ENCODE peak calls at places on chromosomes 2 and 18, in nine cellular contexts. W is psoas muscle, G is fibroblast of pulmonary artery, M is neural progenitor cell, N is body of pancreas, B is AG09309, V is neural crest cell, I is lower lobe of right lung, Q is astrocyte of the spinal cord. Z is an unnamed sample.

GRCh38 chr2:29688429-29688828 is 233.0 kb downstream of the ALK start:
- DNase-seq in W (no peak), G (no peak), M (no peak), N (no peak), B (no peak), V (no peak), I (no peak), Q (no peak), Z (no peak)

GRCh38 chr2:235859651-235860050 is 308.5 kb downstream of the GBX2 start:
- DNase-seq in W (no peak), G (peak), M (peak), N (no peak), B (no peak), V (peak), I (no peak), Q (peak), Z (no peak)

GRCh38 chr18:9835112-9835755 is 50.5 kb upstream of the TXNDC2 start:
- DNase-seq in W (no peak), G (no peak), M (no peak), N (no peak), B (no peak), V (no peak), I (no peak), Q (no peak), Z (no peak)

GRCh38 chr2:219919506-219919905 is 292.1 kb downstream of the SLC4A3 start:
- DNase-seq in W (no peak), G (no peak), M (peak), N (no peak), B (no peak), V (no peak), I (no peak), Q (no peak), Z (no peak)

GRCh38 chr2:240990726-240991377 is 7.6 kb upstream of the SNED1 start:
- DNase-seq in W (peak), G (no peak), M (no peak), N (peak), B (no peak), V (no peak), I (peak), Q (no peak), Z (no peak)

GRCh38 chr2:193112986-193113385 is 918.3 kb upstream of the TMEFF2 start:
- DNase-seq in W (no peak), G (no peak), M (peak), N (no peak), B (no peak), V (no peak), I (no peak), Q (no peak), Z (no peak)

GRCh38 chr2:129892773-129893172 is 86.7 kb upstream of the RAB6C start:
- DNase-seq in W (no peak), G (no peak), M (no peak), N (no peak), B (no peak), V (no peak), I (no peak), Q (no peak), Z (no peak)

GRCh38 chr18:35559867-35560266 is 21.7 kb upstream of the GALNT1 start:
- DNase-seq in W (no peak), G (no peak), M (no peak), N (no peak), B (no peak), V (no peak), I (no peak), Q (no peak), Z (no peak)

GRCh38 chr2:186980787-186981550 is 132.0 kb upstream of the ZSWIM2 start:
- DNase-seq in W (no peak), G (no peak), M (no peak), N (no peak), B (no peak), V (no peak), I (no peak), Q (no peak), Z (no peak)

GRCh38 chr2:207341114-207341750 is 175.5 kb upstream of the KLF7 start:
- DNase-seq in W (no peak), G (no peak), M (peak), N (no peak), B (no peak), V (no peak), I (no peak), Q (no peak), Z (no peak)

GRCh38 chr2:49619804-49620203 is 465.5 kb upstream of the FSHR start:
- DNase-seq in W (no peak), G (peak), M (peak), N (no peak), B (no peak), V (no peak), I (no peak), Q (no peak), Z (no peak)

DNA sequence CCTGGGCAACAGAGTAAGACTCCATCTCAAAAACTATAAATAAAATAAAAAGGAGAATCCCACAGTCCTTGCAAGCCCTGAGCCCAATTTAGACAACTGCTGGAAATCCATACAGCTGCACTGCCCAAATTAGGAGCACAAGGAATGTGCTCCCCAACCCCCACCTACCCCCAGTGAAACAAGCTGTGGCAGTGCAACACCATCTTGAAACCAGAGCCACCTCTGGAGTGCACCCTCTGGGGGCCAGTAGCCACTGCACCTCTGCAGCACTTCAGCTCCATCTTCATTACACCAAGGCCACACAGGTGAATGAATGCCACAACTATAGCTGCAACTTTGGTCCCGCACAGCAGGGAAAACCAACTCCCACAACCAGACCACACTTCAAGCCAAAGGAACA is 37.3 kb downstream of the USP34 start:
- DNase-seq in W (no peak), G (no peak), M (no peak), N (no peak), B (no peak), V (no peak), I (no peak), Q (no peak), Z (no peak)
- TF ChIP-seq CTCF in W (no peak), G (no peak), M (no peak), N (no peak), B (no peak), V (no peak), I (no peak), Q (no peak), Z (no peak)

DNA sequence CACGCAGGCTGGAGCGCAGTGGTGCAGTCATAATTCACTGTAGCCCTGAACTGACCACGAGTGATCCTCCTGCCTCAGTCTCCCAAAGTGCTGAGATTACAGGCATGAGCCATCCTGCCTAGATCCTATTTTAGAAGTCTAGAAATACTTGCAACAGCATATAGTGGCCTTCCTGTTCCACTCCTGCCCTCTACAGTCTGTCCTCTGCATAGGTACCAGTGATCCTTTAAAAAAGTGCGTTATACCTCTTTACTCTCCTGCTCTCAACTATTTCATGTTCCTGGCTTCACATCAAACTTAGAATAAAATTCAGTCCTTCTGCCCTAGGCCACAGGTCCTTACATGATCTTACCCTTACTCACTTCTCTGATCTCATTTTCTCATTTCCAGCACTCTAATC is 6.0 kb downstream of the COMMD1 start:
- DNase-seq in W (no peak), G (no peak), M (no peak), N (no peak), B (no peak), V (no peak), I (no peak), Q (no peak), Z (no peak)
- TF ChIP-seq CTCF in W (peak), G (peak), M (peak), N (no peak), B (peak), V (peak), I (no peak), Q (no peak), Z (no peak)

GRCh38 chr2:9909106-9909505 is 42.4 kb upstream of the GRHL1 start:
- DNase-seq in W (no peak), G (no peak), M (no peak), N (no peak), B (peak), V (no peak), I (no peak), Q (peak), Z (no peak)

GRCh38 chr2:9918275-9918674 is 33.2 kb upstream of the GRHL1 start:
- DNase-seq in W (no peak), G (peak), M (no peak), N (no peak), B (no peak), V (no peak), I (no peak), Q (no peak), Z (no peak)

GRCh38 chr2:9910699-9911098 is 40.8 kb upstream of the GRHL1 start:
- DNase-seq in W (no peak), G (no peak), M (no peak), N (no peak), B (no peak), V (no peak), I (no peak), Q (no peak), Z (no peak)

GRCh38 chr2:9912468-9912867 is 39.0 kb upstream of the GRHL1 start:
- DNase-seq in W (no peak), G (no peak), M (no peak), N (no peak), B (no peak), V (no peak), I (no peak), Q (no peak), Z (no peak)

GRCh38 chr2:9914384-9915065 is 37.0 kb upstream of the GRHL1 start:
- DNase-seq in W (no peak), G (peak), M (no peak), N (no peak), B (no peak), V (no peak), I (no peak), Q (peak), Z (no peak)
- TF ChIP-seq CTCF in W (no peak), G (peak), M (no peak), N (no peak), B (no peak), V (no peak), I (no peak), Q (peak), Z (no peak)

DNA sequence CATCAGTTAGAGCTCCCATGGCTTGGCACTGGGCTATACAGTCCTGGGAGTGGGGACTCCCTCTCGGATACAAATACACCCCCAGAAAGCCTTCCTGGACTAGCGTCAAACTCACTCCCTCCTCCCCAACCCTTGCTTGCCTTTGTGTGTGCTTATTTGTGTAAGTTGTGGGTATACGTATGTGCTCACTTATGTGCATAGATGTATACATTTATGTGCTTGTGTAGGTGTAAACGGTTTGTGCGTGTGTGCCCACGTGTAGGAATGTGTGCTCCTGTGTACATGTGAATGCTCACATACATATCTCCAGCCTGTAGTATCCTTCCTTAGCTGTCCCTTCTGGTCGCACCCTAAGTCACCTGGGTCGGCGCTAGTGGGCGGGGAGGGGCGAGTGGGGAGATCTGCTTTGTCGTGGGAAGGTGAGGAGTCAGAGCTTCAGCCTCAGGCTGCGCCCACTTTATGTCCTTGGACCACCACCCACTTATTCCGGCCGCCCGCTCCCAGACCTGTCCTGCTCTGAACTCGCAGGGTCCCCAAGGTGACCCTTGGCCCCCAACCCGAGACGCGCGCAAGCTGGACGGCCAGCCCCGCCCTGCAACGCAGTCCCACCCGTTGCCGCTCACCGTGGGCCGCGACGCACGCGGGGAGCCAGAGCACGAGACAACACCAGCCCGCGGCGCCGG is 427 bp downstream of the PRADC1 start:
- DNase-seq in W (no peak), G (no peak), M (no peak), N (peak), B (no peak), V (no peak), I (no peak), Q (no peak), Z (no peak)
- TF ChIP-seq CTCF in W (no peak), G (no peak), M (no peak), N (no peak), B (no peak), V (no peak), I (no peak), Q (no peak), Z (no peak)

GRCh38 chr2:102736607-102737409 is 25.0 kb upstream of the TMEM182 start:
- DNase-seq in W (peak), G (peak), M (peak), N (peak), B (no peak), V (peak), I (peak), Q (peak), Z (no peak)
- TF ChIP-seq CTCF in W (peak), G (peak), M (no peak), N (no peak), B (no peak), V (peak), I (no peak), Q (peak), Z (peak)

Z was measured in AG09319.